ENCODE peak calls at places on chromosomes 12 and 14, in four cellular contexts. Y, M, G and H are unnamed samples. For H3K4me1 and H3K27me3, the result is how much of the 10 kb centered on the place peaks cover.

GRCh38 chr12:115937345-115937744 is 340.1 kb downstream of the MED13L start:
- DNase-seq in Y (no peak), M (no peak), G (no peak), H (no peak)

GRCh38 chr14:102590667-102591099 is 1.8 kb upstream of the RCOR1 start:
- DNase-seq in Y (peak), M (no peak), G (peak), H (no peak)

GRCh38 chr14:80930836-80931389 is 10.6 kb downstream of the CEP128 start:
- DNase-seq in Y (no peak), M (no peak), G (no peak), H (no peak)

GRCh38 chr12:3200032-3200617 is 122.9 kb downstream of the TSPAN9 start:
- DNase-seq in Y (peak), M (no peak), G (peak), H (peak)

GRCh38 chr14:72023128-72024042 is 91.2 kb downstream of the RGS6 start:
- DNase-seq in Y (no peak), M (no peak), G (no peak), H (no peak)

GRCh38 chr12:120247621-120248030 is 17.9 kb downstream of the PXN start:
- DNase-seq in Y (peak), M (no peak), G (no peak), H (no peak)

GRCh38 chr12:25670076-25671055 is 117.3 kb upstream of the LMNTD1 start:
- DNase-seq in Y (no peak), M (no peak), G (peak), H (no peak)

GRCh38 chr14:35506927-35507326 is 27.0 kb upstream of the INSM2 start:
- DNase-seq in Y (no peak), M (no peak), G (no peak), H (no peak)

GRCh38 chr12:66055837-66056319 is 74.7 kb downstream of the LLPH start:
- DNase-seq in Y (peak), M (no peak), G (no peak), H (no peak)

GRCh38 chr12:66688836-66689439 is 10.1 kb upstream of the GRIP1 start:
- DNase-seq in Y (peak), M (no peak), G (peak), H (no peak)

GRCh38 chr12:129564768-129565167 is 339.1 kb downstream of the TMEM132D start:
- DNase-seq in Y (no peak), M (no peak), G (no peak), H (no peak)

GRCh38 chr14:68397371-68397779 is 395.5 kb downstream of the ZFP36L1 start:
- DNase-seq in Y (no peak), M (peak), G (peak), H (peak)

GRCh38 chr14:98136420-98136819 is 1135.6 kb downstream of the BCL11B start:
- DNase-seq in Y (no peak), M (no peak), G (no peak), H (no peak)

GRCh38 chr14:102088012-102088792 is 1.4 kb upstream of the HSP90AA1 start:
- DNase-seq in Y (no peak), M (peak), G (peak), H (peak)

GRCh38 chr12:64522316-64522715 is 70.4 kb downstream of the TBK1 start:
- DNase-seq in Y (peak), M (no peak), G (no peak), H (no peak)

DNA sequence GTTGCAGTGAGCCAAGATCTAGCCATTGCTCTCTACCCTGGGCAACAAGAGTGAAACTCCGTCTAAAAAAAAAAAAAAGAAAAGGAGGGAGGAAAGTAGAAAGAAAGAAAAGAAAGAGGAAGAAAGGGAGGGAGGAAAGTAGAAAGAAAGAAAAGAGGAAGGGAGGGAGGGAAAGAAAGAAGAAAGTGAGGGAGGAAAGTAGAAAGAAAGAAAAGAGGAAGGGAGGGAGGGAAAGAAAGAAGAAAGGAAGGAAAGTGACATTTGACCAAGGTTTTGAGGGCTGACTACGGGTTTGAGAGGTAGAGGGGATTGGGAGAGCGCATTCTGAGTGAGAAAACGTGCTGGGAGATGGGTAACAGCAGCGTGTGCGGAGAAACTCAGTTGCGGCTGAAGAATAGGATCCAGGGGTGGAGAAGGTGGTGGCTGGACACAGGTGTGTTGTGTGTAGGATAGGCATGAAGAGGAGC is 521 bp upstream of the PAPLN start:
- DNase-seq in Y (no peak), M (no peak), G (peak), H (no peak)
- H3K4me1 ChIP-seq in Y (under half), M (under half), G (under half), H (half or more)

GRCh38 chr12:18411453-18411852 is 150.1 kb downstream of the PIK3C2G start:
- DNase-seq in Y (no peak), M (no peak), G (no peak), H (no peak)
- H3K4me3 ChIP-seq in Y (no peak), M (no peak), G (no peak), H (no peak)

GRCh38 chr14:91021115-91021514 is 39.3 kb downstream of the RPS6KA5 start:
- DNase-seq in Y (no peak), M (no peak), G (no peak), H (no peak)

GRCh38 chr14:91018465-91018864 is 42.0 kb downstream of the RPS6KA5 start:
- DNase-seq in Y (no peak), M (no peak), G (no peak), H (no peak)

GRCh38 chr14:91019673-91020072 is 40.8 kb downstream of the RPS6KA5 start:
- DNase-seq in Y (no peak), M (no peak), G (no peak), H (no peak)

GRCh38 chr14:91015435-91015834 is 45.0 kb downstream of the RPS6KA5 start:
- DNase-seq in Y (no peak), M (no peak), G (no peak), H (no peak)

GRCh38 chr14:91017011-91017410 is 43.4 kb downstream of the RPS6KA5 start:
- DNase-seq in Y (no peak), M (no peak), G (no peak), H (no peak)
- H3K27me3 ChIP-seq in Y (under half), M (under half), G (under half), H (under half)

DNA sequence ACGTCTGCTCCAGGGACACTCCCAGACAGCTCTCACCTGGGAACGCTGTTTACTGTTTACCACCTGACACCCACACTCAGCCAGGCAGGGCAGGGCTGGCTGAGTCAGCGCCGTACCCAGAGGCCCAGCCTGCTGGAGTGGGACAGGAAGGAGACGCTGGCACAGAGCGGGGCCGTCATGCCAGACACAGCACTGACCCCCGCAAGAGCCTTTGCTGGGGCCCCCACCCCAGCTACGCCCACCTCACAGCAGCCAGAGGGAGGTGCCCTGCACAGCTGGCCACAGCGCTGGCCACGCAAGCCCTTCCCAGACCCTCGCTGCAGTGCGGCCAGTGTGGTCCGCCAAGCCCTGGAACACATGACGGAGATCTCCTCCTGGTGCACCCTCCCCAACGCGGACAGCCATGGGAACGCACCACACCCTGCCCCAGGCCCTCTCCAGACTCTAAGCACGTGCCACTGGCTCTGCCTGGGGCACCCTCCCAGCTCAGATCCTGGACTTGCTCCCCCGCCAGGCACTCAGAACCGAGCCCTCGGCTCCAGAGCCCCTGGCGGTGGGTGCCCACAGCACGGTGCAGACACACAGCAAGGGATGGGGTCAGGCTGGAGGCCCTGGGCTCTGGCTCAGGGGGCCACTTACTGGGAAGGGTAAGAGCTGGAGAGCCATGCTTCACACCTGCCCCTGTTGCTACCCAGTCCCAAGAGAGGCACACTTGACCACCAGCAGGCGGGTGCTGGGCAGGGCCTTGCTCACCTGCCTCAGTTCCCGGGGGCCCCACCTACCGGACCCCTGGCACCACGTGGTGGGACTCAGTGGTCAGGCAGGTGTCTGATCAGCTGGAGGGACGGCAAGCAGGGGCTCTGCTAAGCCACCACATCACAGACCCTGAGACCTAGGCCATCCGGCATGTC is 5.6 kb downstream of the AHNAK2 start:
- DNase-seq in Y (no peak), M (peak), G (no peak), H (peak)
- H3K4me1 ChIP-seq in Y (half or more), M (under half), G (under half), H (half or more)

GRCh38 chr12:126770188-126770587 is 1496.8 kb upstream of the TMEM132C start:
- DNase-seq in Y (no peak), M (no peak), G (no peak), H (no peak)

GRCh38 chr12:126772171-126772864 is 1494.7 kb upstream of the TMEM132C start:
- DNase-seq in Y (no peak), M (no peak), G (peak), H (no peak)

GRCh38 chr12:126776047-126776446 is 1490.9 kb upstream of the TMEM132C start:
- DNase-seq in Y (no peak), M (no peak), G (no peak), H (no peak)

GRCh38 chr12:126773012-126773411 is 1494.0 kb upstream of the TMEM132C start:
- DNase-seq in Y (no peak), M (no peak), G (peak), H (no peak)

DNA sequence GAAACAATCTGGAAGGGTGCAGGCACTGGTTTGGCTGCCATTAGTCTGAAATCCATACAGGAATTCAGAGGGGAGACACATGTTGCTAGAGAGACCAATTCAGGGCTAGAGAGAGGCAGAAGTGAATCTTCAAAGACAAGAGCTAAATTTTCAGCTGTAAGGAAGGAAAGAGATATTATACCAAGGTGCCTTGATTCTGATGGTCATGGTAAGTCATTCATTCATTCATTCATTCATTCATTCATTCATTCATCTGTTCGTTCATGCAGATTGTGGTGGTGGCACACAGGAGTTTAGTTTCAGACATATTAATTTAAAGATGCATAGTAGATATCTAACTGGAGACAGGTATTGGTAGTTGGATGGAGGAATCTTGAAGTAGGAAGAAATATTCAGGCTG is 1493.5 kb upstream of the TMEM132C start:
- DNase-seq in Y (no peak), M (no peak), G (no peak), H (no peak)
- H3K4me3 ChIP-seq in Y (no peak), M (no peak), G (no peak), H (no peak)

DNA sequence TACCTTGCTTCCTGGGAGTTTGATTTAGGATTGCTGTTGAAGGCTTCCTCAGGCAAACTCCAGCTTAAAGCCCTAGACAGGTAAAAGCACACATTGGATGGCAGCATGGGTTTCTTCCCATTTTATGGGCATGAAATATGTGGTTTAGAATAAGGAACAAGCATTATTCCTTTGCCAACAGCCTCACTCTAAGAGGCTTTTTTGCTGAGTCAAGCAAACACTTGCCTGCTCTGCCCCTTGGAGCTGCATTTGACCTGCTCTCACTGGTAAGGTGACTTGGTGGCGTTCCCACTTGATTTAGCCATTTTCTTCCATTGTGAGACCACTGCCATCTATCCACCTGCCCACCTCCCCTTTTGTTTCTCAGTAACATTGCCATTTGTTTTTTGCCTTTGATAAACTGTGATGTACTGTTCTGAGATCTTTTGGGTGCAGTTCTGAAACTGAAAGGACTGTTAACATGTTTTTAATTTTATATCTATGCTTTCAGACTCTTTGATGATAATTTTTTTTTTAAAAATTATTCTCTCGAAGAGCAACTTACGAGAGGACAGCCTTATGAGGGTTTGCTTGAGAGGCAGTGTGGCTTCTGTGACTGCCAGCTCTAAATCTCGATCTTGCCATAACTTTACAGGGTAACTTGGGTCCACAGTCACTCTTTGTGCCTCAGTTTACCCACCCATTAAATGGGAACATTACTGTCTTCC is 92.6 kb downstream of the GALNT8 start:
- DNase-seq in Y (no peak), M (no peak), G (no peak), H (no peak)
- H3K27me3 ChIP-seq in Y (half or more), M (half or more), G (under half), H (half or more)

DNA sequence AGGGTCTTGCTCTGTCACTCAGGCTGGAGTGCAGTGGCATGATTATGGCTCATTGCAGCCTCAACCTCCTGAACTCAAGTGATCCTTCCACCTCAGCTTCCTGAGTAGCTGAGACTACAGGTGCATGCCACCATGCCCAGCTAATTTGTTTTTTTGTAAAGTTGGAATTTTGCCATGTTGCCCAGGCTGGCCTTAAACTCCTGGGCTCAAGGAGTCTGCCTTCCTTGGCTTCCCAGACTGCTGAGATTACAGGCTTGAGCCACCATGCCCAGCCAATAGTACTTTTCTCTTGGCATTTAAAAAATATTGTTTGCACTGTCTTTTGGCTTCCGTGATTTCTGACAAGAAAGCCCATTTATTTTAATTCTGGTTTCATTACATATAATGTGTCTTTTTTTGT is 61.3 kb downstream of the DIP2B start:
- DNase-seq in Y (no peak), M (no peak), G (no peak), H (no peak)
- H3K4me1 ChIP-seq in Y (under half), M (under half), G (under half), H (under half)

DNA sequence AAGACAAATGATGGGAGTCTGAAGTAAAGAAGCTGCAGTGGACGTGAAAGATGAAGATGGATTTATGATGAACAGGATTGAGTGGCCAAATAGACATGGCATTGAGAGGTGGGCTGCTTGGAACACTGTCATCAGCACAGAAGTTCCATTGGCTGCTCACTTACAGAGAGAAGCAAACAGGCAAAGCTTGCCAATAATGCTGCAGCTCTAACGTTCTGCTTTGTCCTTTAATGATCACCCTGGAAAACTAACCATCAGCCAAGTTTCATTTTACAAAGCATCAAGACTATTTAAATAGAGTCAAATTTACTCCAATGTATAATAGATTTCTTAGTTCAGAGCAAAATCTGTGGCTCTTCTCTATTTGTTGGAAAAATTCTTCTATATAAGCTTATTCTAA is 721.5 kb downstream of the TMTC2 start:
- DNase-seq in Y (no peak), M (no peak), G (no peak), H (no peak)
- H3K4me3 ChIP-seq in Y (no peak), M (no peak), G (no peak), H (no peak)

GRCh38 chr12:102957339-102958050 is at the start of gene ASCL1:
- DNase-seq in Y (peak), M (no peak), G (peak), H (no peak)

GRCh38 chr12:102960766-102961487 is 3.5 kb downstream of the ASCL1 start:
- DNase-seq in Y (no peak), M (no peak), G (no peak), H (no peak)

GRCh38 chr12:102958830-102959176 is 1.3 kb downstream of the ASCL1 start:
- DNase-seq in Y (no peak), M (no peak), G (no peak), H (no peak)

GRCh38 chr12:102958073-102958829 is 777 bp downstream of the ASCL1 start:
- DNase-seq in Y (peak), M (no peak), G (peak), H (no peak)

DNA sequence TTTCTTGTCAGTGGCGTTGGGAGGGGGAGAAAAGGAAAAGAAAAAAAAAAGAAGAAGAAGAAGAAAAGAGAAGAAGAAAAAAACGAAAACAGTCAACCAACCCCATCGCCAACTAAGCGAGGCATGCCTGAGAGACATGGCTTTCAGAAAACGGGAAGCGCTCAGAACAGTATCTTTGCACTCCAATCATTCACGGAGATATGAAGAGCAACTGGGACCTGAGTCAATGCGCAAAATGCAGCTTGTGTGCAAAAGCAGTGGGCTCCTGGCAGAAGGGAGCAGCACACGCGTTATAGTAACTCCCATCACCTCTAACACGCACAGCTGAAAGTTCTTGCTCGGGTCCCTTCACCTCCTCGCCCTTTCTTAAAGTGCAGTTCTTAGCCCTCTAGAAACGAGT is 1.9 kb downstream of the ASCL1 start:
- DNase-seq in Y (no peak), M (no peak), G (no peak), H (no peak)
- H3K27me3 ChIP-seq in Y (half or more), M (half or more), G (half or more), H (half or more)